ENCODE peak calls at places on chromosomes 13 and 19, in nine cellular contexts. One of them, this sample, is unnamed.
A peak's percentile ranks its signal among the peaks of the same experiment; 100 is the strongest.

GRCh38 chr13:48315981-48316380 is 12.4 kb downstream of the RB1 start:
- DNase-seq in NCI-H1930: no peak
- DNase-seq in effector memory CD4-positive, alpha-beta T cell: no peak
- DNase-seq in Calu3: no peak
- DNase-seq in HT1080: no peak
- DNase-seq in stimulated activated CD4-positive, alpha-beta T cell treated with anti-CD3 and anti-CD28 coated beads, Interleukin-1b, Interleukin-23, amount 100 ng/mL, for 48 hours: no peak
- DNase-seq in CD8-positive, alpha-beta memory T cell: no peak
- DNase-seq in MV-4-11: no peak
- DNase-seq in naive thymus-derived CD4-positive, alpha-beta T cell: no peak
- DNase-seq in this sample: no peak

GRCh38 chr19:30682576-30683536 is 310.7 kb downstream of the ZNF536 start:
- DNase-seq in NCI-H1930: peak; percentile 65
- DNase-seq in effector memory CD4-positive, alpha-beta T cell: peak; percentile 30
- DNase-seq in Calu3: peak; percentile 75
- DNase-seq in HT1080: peak; percentile 73
- DNase-seq in stimulated activated CD4-positive, alpha-beta T cell treated with anti-CD3 and anti-CD28 coated beads, Interleukin-1b, Interleukin-23, amount 100 ng/mL, for 48 hours: peak; percentile 47
- DNase-seq in CD8-positive, alpha-beta memory T cell: peak; percentile 30
- DNase-seq in MV-4-11: peak; percentile 50
- DNase-seq in naive thymus-derived CD4-positive, alpha-beta T cell: peak; percentile 20
- DNase-seq in this sample: peak; percentile 32

GRCh38 chr13:23552661-23553060 is 17.6 kb upstream of the TNFRSF19 start:
- DNase-seq in NCI-H1930: no peak
- DNase-seq in effector memory CD4-positive, alpha-beta T cell: no peak
- DNase-seq in Calu3: no peak
- DNase-seq in HT1080: no peak
- DNase-seq in stimulated activated CD4-positive, alpha-beta T cell treated with anti-CD3 and anti-CD28 coated beads, Interleukin-1b, Interleukin-23, amount 100 ng/mL, for 48 hours: no peak
- DNase-seq in CD8-positive, alpha-beta memory T cell: no peak
- DNase-seq in MV-4-11: no peak
- DNase-seq in naive thymus-derived CD4-positive, alpha-beta T cell: no peak
- DNase-seq in this sample: no peak

GRCh38 chr13:37127706-37128241 is 22.3 kb upstream of the CSNK1A1L start:
- DNase-seq in NCI-H1930: no peak
- DNase-seq in effector memory CD4-positive, alpha-beta T cell: no peak
- DNase-seq in Calu3: no peak
- DNase-seq in HT1080: peak; percentile 50
- DNase-seq in stimulated activated CD4-positive, alpha-beta T cell treated with anti-CD3 and anti-CD28 coated beads, Interleukin-1b, Interleukin-23, amount 100 ng/mL, for 48 hours: no peak
- DNase-seq in CD8-positive, alpha-beta memory T cell: no peak
- DNase-seq in MV-4-11: no peak
- DNase-seq in naive thymus-derived CD4-positive, alpha-beta T cell: no peak
- DNase-seq in this sample: no peak

GRCh38 chr13:104436555-104436954 is 1370.3 kb upstream of the SLC10A2 start:
- DNase-seq in NCI-H1930: no peak
- DNase-seq in effector memory CD4-positive, alpha-beta T cell: no peak
- DNase-seq in Calu3: no peak
- DNase-seq in HT1080: no peak
- DNase-seq in stimulated activated CD4-positive, alpha-beta T cell treated with anti-CD3 and anti-CD28 coated beads, Interleukin-1b, Interleukin-23, amount 100 ng/mL, for 48 hours: no peak
- DNase-seq in CD8-positive, alpha-beta memory T cell: no peak
- DNase-seq in MV-4-11: no peak
- DNase-seq in naive thymus-derived CD4-positive, alpha-beta T cell: no peak
- DNase-seq in this sample: no peak

GRCh38 chr13:52737900-52738299 is 1.7 kb downstream of the CNMD start:
- DNase-seq in NCI-H1930: no peak
- DNase-seq in effector memory CD4-positive, alpha-beta T cell: no peak
- DNase-seq in Calu3: no peak
- DNase-seq in HT1080: no peak
- DNase-seq in stimulated activated CD4-positive, alpha-beta T cell treated with anti-CD3 and anti-CD28 coated beads, Interleukin-1b, Interleukin-23, amount 100 ng/mL, for 48 hours: no peak
- DNase-seq in CD8-positive, alpha-beta memory T cell: no peak
- DNase-seq in MV-4-11: no peak
- DNase-seq in naive thymus-derived CD4-positive, alpha-beta T cell: no peak
- DNase-seq in this sample: no peak

GRCh38 chr13:62357887-62358645 is 942.4 kb upstream of the PCDH20 start:
- DNase-seq in NCI-H1930: no peak
- DNase-seq in effector memory CD4-positive, alpha-beta T cell: no peak
- DNase-seq in Calu3: peak; percentile 11
- DNase-seq in HT1080: peak; percentile 65
- DNase-seq in stimulated activated CD4-positive, alpha-beta T cell treated with anti-CD3 and anti-CD28 coated beads, Interleukin-1b, Interleukin-23, amount 100 ng/mL, for 48 hours: no peak
- DNase-seq in CD8-positive, alpha-beta memory T cell: no peak
- DNase-seq in MV-4-11: peak; percentile 44
- DNase-seq in naive thymus-derived CD4-positive, alpha-beta T cell: no peak
- DNase-seq in this sample: peak; percentile 43

GRCh38 chr13:34038326-34039068 is 220.5 kb downstream of the RFC3 start:
- DNase-seq in NCI-H1930: no peak
- DNase-seq in effector memory CD4-positive, alpha-beta T cell: no peak
- DNase-seq in Calu3: no peak
- DNase-seq in HT1080: no peak
- DNase-seq in stimulated activated CD4-positive, alpha-beta T cell treated with anti-CD3 and anti-CD28 coated beads, Interleukin-1b, Interleukin-23, amount 100 ng/mL, for 48 hours: no peak
- DNase-seq in CD8-positive, alpha-beta memory T cell: no peak
- DNase-seq in MV-4-11: no peak
- DNase-seq in naive thymus-derived CD4-positive, alpha-beta T cell: no peak
- DNase-seq in this sample: no peak

GRCh38 chr19:7550987-7551761 is 15.7 kb downstream of the PNPLA6 start:
- DNase-seq in NCI-H1930: peak; percentile 86
- DNase-seq in effector memory CD4-positive, alpha-beta T cell: no peak
- DNase-seq in Calu3: no peak
- DNase-seq in HT1080: peak; percentile 34
- DNase-seq in stimulated activated CD4-positive, alpha-beta T cell treated with anti-CD3 and anti-CD28 coated beads, Interleukin-1b, Interleukin-23, amount 100 ng/mL, for 48 hours: peak; percentile 61
- DNase-seq in CD8-positive, alpha-beta memory T cell: no peak
- DNase-seq in MV-4-11: no peak
- DNase-seq in naive thymus-derived CD4-positive, alpha-beta T cell: no peak
- DNase-seq in this sample: no peak

GRCh38 chr13:91544723-91545122 is 146.3 kb downstream of the GPC5 start:
- DNase-seq in NCI-H1930: no peak
- DNase-seq in effector memory CD4-positive, alpha-beta T cell: no peak
- DNase-seq in Calu3: peak; percentile 3
- DNase-seq in HT1080: peak; percentile 63
- DNase-seq in stimulated activated CD4-positive, alpha-beta T cell treated with anti-CD3 and anti-CD28 coated beads, Interleukin-1b, Interleukin-23, amount 100 ng/mL, for 48 hours: no peak
- DNase-seq in CD8-positive, alpha-beta memory T cell: no peak
- DNase-seq in MV-4-11: peak; percentile 76
- DNase-seq in naive thymus-derived CD4-positive, alpha-beta T cell: no peak
- DNase-seq in this sample: no peak

GRCh38 chr19:1699998-1700732 is 47.8 kb upstream of the TCF3 start:
- DNase-seq in NCI-H1930: no peak
- DNase-seq in effector memory CD4-positive, alpha-beta T cell: no peak
- DNase-seq in Calu3: no peak
- DNase-seq in HT1080: no peak
- DNase-seq in stimulated activated CD4-positive, alpha-beta T cell treated with anti-CD3 and anti-CD28 coated beads, Interleukin-1b, Interleukin-23, amount 100 ng/mL, for 48 hours: no peak
- DNase-seq in CD8-positive, alpha-beta memory T cell: no peak
- DNase-seq in MV-4-11: no peak
- DNase-seq in naive thymus-derived CD4-positive, alpha-beta T cell: no peak
- DNase-seq in this sample: no peak